ENCODE peak calls at places on chromosomes 12 and 14, in four cellular contexts. C, Y, H and M are unnamed samples.

GRCh38 chr12:122449317-122449716 is 26.8 kb upstream of the CLIP1 start:
- DNase-seq in C (peak; percentile 49), H (peak; percentile 56), Y (no peak), M (no peak)

GRCh38 chr14:75418779-75419768 is 8.7 kb upstream of the JDP2 start:
- DNase-seq in Y (no peak), C (no peak), H (no peak), M (peak; percentile 88)

GRCh38 chr12:106303202-106303820 is 778 bp downstream of the TCP11L2 start:
- DNase-seq in C (peak; percentile 21), Y (peak; percentile 50), H (peak; percentile 21), M (peak; percentile 96)

GRCh38 chr12:49903700-49904423 is at the start of gene FAIM2:
- DNase-seq in Y (no peak), C (no peak), H (peak; percentile 66), M (no peak)

GRCh38 chr14:74980746-74981661 is 21.7 kb upstream of the EIF2B2 start:
- DNase-seq in C (peak; percentile 76), Y (peak; percentile 5), H (no peak), M (peak; percentile 82)

GRCh38 chr14:92755495-92755894 is 7.1 kb upstream of the LGMN start:
- DNase-seq in Y (no peak), H (no peak), C (no peak), M (no peak)

GRCh38 chr12:49026101-49026500 is 7.5 kb upstream of the PRKAG1 start:
- DNase-seq in H (no peak), Y (no peak), C (no peak), M (no peak)

GRCh38 chr14:97290977-97291376 is 493.8 kb downstream of the VRK1 start:
- DNase-seq in H (no peak), Y (no peak), C (peak; percentile 29), M (no peak)

GRCh38 chr12:5078423-5078822 is 34.7 kb downstream of the KCNA5 start:
- DNase-seq in Y (peak; percentile 77), H (no peak), C (peak; percentile 24), M (peak; percentile 97)

GRCh38 chr14:55846852-55847471 is 267.0 kb downstream of the KTN1 start:
- DNase-seq in Y (no peak), H (peak; percentile 30), C (peak; percentile 9), M (no peak)

GRCh38 chr12:15534322-15534721 is 212.0 kb downstream of the PTPRO start:
- DNase-seq in C (no peak), Y (no peak), H (no peak), M (no peak)

GRCh38 chr12:97536353-97536752 is 73.7 kb downstream of the RMST start:
- DNase-seq in Y (no peak), C (no peak), H (no peak), M (no peak)

GRCh38 chr12:99390707-99391106 is 256.8 kb upstream of the GARIN6 start:
- DNase-seq in C (no peak), H (no peak), Y (no peak), M (peak; percentile 83)

GRCh38 chr12:89212339-89212771 is 139.9 kb downstream of the DUSP6 start:
- DNase-seq in Y (no peak), C (no peak), H (peak; percentile 95), M (no peak)

GRCh38 chr12:132834181-132834711 is 5.6 kb upstream of the GOLGA3 start:
- DNase-seq in C (no peak), H (no peak), Y (no peak), M (no peak)

GRCh38 chr12:49133014-49133413 is 1.8 kb upstream of the TUBA1B start:
- DNase-seq in C (no peak), Y (no peak), H (no peak), M (no peak)

GRCh38 chr12:13582421-13582820 is 385.9 kb downstream of the EMP1 start:
- DNase-seq in H (no peak), Y (no peak), C (no peak), M (peak; percentile 29)

GRCh38 chr14:74706101-74706500 is 6.8 kb downstream of the AREL1 start:
- DNase-seq in Y (no peak), C (peak; percentile 15), H (no peak), M (no peak)

GRCh38 chr14:101197595-101198397 is 294.3 kb upstream of the RTL1 start:
- DNase-seq in C (no peak), H (no peak), Y (no peak), M (peak; percentile 39)

GRCh38 chr12:39103552-39104165 is 198.3 kb upstream of the CPNE8 start:
- DNase-seq in C (peak; percentile 46), Y (peak; percentile 81), H (no peak), M (peak; percentile 60)

GRCh38 chr12:131990066-131990979 is 40.6 kb downstream of the EP400 start:
- DNase-seq in Y (peak; percentile 14), C (peak; percentile 81), H (no peak), M (peak; percentile 45)

GRCh38 chr12:31855427-31855826 is 103.8 kb upstream of the RESF1 start:
- DNase-seq in Y (no peak), C (no peak), H (no peak), M (no peak)

GRCh38 chr14:92513204-92513965 is at the start of gene RIN3:
- DNase-seq in C (peak; percentile 6), H (no peak), Y (peak; percentile 37), M (peak; percentile 86)

GRCh38 chr14:52801014-52801708 is 9.8 kb upstream of the GNPNAT1 start:
- DNase-seq in Y (peak; percentile 9), C (peak; percentile 93), H (peak; percentile 74), M (no peak)

GRCh38 chr14:78178971-78179370 is 8.8 kb downstream of the NRXN3 start:
- DNase-seq in H (no peak), C (no peak), Y (no peak), M (no peak)

GRCh38 chr12:130920119-130920703 is 33.5 kb upstream of the ADGRD1 start:
- DNase-seq in Y (no peak), C (no peak), H (no peak), M (no peak)

GRCh38 chr12:130816055-130816454 is 23.0 kb downstream of the STX2 start:
- DNase-seq in Y (no peak), H (no peak), C (no peak), M (peak; percentile 80)

GRCh38 chr14:57057803-57058202 is 210.9 kb downstream of the EXOC5 start:
- DNase-seq in Y (no peak), H (no peak), C (no peak), M (no peak)

GRCh38 chr12:11705010-11705409 is 55.5 kb downstream of the ETV6 start:
- DNase-seq in C (peak; percentile 81), H (peak; percentile 94), Y (peak; percentile 88), M (no peak)

GRCh38 chr12:95473440-95473946 is 459 bp upstream of the METAP2 start:
- DNase-seq in H (no peak), C (peak; percentile 17), Y (peak; percentile 76), M (peak; percentile 64)

GRCh38 chr14:29442720-29443119 is 484.9 kb downstream of the PRKD1 start:
- DNase-seq in Y (peak; percentile 39), H (peak; percentile 28), C (peak; percentile 39), M (no peak)

GRCh38 chr12:132506328-132506727 is 16.4 kb downstream of the FBRSL1 start:
- DNase-seq in H (no peak), Y (no peak), C (no peak), M (no peak)

GRCh38 chr14:102272392-102272791 is 32.6 kb downstream of the MOK start:
- DNase-seq in C (no peak), Y (peak; percentile 6), H (no peak), M (no peak)

GRCh38 chr14:65043893-65044595 is 57.3 kb downstream of the FNTB start:
- DNase-seq in Y (no peak), C (no peak), H (no peak), M (no peak)

GRCh38 chr14:101973356-101973755 is 9.0 kb downstream of the DYNC1H1 start:
- DNase-seq in H (no peak), Y (no peak), C (no peak), M (no peak)